ENCODE peak calls at places on chromosomes 7 and 10, in five cellular contexts. One of them, this sample, is unnamed.

GRCh38 chr10:71705582-71705981 is 14.0 kb downstream of the C10orf105 start:
- DNase-seq in fibroblast of villous mesenchyme: no peak
- DNase-seq in fibroblast of pulmonary artery: no peak
- DNase-seq in coronary artery: no peak
- DNase-seq in cardiac muscle cell: no peak
- DNase-seq in this sample: no peak

GRCh38 chr10:93208717-93209464 is 135.2 kb downstream of the CYP26A1 start:
- DNase-seq in fibroblast of villous mesenchyme: no peak
- DNase-seq in fibroblast of pulmonary artery: peak; percentile 4
- DNase-seq in coronary artery: no peak
- DNase-seq in cardiac muscle cell: no peak
- DNase-seq in this sample: no peak

GRCh38 chr7:139825666-139826290 is 3.3 kb upstream of the TBXAS1 start:
- DNase-seq in fibroblast of villous mesenchyme: peak; percentile 74
- DNase-seq in fibroblast of pulmonary artery: peak; percentile 39
- DNase-seq in coronary artery: no peak
- DNase-seq in cardiac muscle cell: no peak
- DNase-seq in this sample: no peak

GRCh38 chr7:55060690-55061414 is 42.0 kb downstream of the EGFR start:
- DNase-seq in fibroblast of villous mesenchyme: peak; percentile 78
- DNase-seq in fibroblast of pulmonary artery: peak; percentile 68
- DNase-seq in coronary artery: no peak
- DNase-seq in cardiac muscle cell: no peak
- DNase-seq in this sample: no peak

GRCh38 chr7:32937344-32938174 is 19.7 kb upstream of the FKBP9 start:
- DNase-seq in fibroblast of villous mesenchyme: peak; percentile 65
- DNase-seq in fibroblast of pulmonary artery: peak; percentile 57
- DNase-seq in coronary artery: no peak
- DNase-seq in cardiac muscle cell: peak; percentile 87
- DNase-seq in this sample: no peak

GRCh38 chr7:75967573-75967997 is 26.8 kb downstream of the TMEM120A start:
- DNase-seq in fibroblast of villous mesenchyme: peak; percentile 84
- DNase-seq in fibroblast of pulmonary artery: no peak
- DNase-seq in coronary artery: peak; percentile 78
- DNase-seq in cardiac muscle cell: no peak
- DNase-seq in this sample: no peak

GRCh38 chr7:48876087-48876486 is 48.3 kb upstream of the CDC14C start:
- DNase-seq in fibroblast of villous mesenchyme: no peak
- DNase-seq in fibroblast of pulmonary artery: no peak
- DNase-seq in coronary artery: no peak
- DNase-seq in cardiac muscle cell: no peak
- DNase-seq in this sample: no peak

GRCh38 chr7:26117142-26117807 is 34.7 kb upstream of the NFE2L3 start:
- DNase-seq in fibroblast of villous mesenchyme: no peak
- DNase-seq in fibroblast of pulmonary artery: no peak
- DNase-seq in coronary artery: no peak
- DNase-seq in cardiac muscle cell: no peak
- DNase-seq in this sample: no peak

GRCh38 chr7:33107136-33108066 is 1.8 kb downstream of the RP9 start:
- DNase-seq in fibroblast of villous mesenchyme: peak; percentile 62
- DNase-seq in fibroblast of pulmonary artery: peak; percentile 67
- DNase-seq in coronary artery: no peak
- DNase-seq in cardiac muscle cell: peak; percentile 59
- DNase-seq in this sample: no peak

DNA sequence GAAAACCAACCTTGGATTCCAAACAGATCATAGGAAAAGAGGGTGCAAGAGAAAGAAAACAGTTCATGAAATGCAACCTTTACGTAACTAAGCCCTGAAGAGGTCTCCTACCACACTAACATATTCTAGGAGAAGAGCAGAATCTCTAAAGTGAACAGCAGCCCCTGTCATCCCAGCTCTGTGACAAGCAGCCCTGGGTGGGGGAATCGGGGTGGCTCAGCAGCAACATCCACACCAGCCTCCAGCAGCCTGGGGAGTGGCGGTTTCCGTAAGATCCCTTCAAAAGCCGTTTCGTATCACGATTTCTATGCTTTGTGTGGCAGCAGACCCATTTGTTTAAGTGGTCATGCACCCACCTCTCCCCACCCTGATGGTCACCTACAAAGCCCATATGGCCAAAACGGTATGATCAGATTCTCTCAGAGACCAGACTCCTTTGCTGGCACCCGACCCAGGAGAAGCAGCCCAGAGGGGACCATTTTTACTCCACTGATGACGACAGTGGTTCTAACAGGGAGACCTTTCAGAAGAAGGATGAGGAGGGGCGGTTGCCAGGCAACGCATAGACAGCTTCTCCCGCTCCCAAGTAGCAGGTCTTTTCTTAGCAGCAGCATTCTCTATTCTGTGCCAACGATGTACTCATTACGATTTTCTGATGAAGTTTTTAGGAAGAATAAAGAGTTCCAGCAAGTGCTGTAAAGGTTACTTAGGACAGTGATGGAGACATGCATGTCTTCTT is 300.6 kb downstream of the DNAJB6 start:
- DNase-seq in fibroblast of villous mesenchyme: no peak
- DNase-seq in fibroblast of pulmonary artery: no peak
- DNase-seq in coronary artery: no peak
- DNase-seq in cardiac muscle cell: no peak
- DNase-seq in this sample: no peak
- TF ChIP-seq CTCF in fibroblast of villous mesenchyme: no peak
- TF ChIP-seq CTCF in fibroblast of pulmonary artery: no peak
- TF ChIP-seq CTCF in coronary artery: no peak
- TF ChIP-seq CTCF in cardiac muscle cell: no peak
- TF ChIP-seq CTCF in this sample: no peak

GRCh38 chr10:31358688-31359330 is 39.8 kb downstream of the ZEB1 start:
- DNase-seq in fibroblast of villous mesenchyme: no peak
- DNase-seq in fibroblast of pulmonary artery: peak; percentile 36
- DNase-seq in coronary artery: no peak
- DNase-seq in cardiac muscle cell: no peak
- DNase-seq in this sample: no peak

GRCh38 chr10:31350891-31351290 is 31.9 kb downstream of the ZEB1 start:
- DNase-seq in fibroblast of villous mesenchyme: no peak
- DNase-seq in fibroblast of pulmonary artery: no peak
- DNase-seq in coronary artery: no peak
- DNase-seq in cardiac muscle cell: no peak
- DNase-seq in this sample: no peak

GRCh38 chr10:31347705-31348104 is 28.7 kb downstream of the ZEB1 start:
- DNase-seq in fibroblast of villous mesenchyme: peak; percentile 44
- DNase-seq in fibroblast of pulmonary artery: no peak
- DNase-seq in coronary artery: no peak
- DNase-seq in cardiac muscle cell: no peak
- DNase-seq in this sample: no peak

GRCh38 chr10:31352436-31353226 is 33.6 kb downstream of the ZEB1 start:
- DNase-seq in fibroblast of villous mesenchyme: no peak
- DNase-seq in fibroblast of pulmonary artery: no peak
- DNase-seq in coronary artery: no peak
- DNase-seq in cardiac muscle cell: no peak
- DNase-seq in this sample: no peak

GRCh38 chr10:31353574-31353973 is 34.6 kb downstream of the ZEB1 start:
- DNase-seq in fibroblast of villous mesenchyme: peak; percentile 48
- DNase-seq in fibroblast of pulmonary artery: peak; percentile 46
- DNase-seq in coronary artery: no peak
- DNase-seq in cardiac muscle cell: no peak
- DNase-seq in this sample: no peak
- TF ChIP-seq CTCF in fibroblast of villous mesenchyme: no peak
- TF ChIP-seq CTCF in fibroblast of pulmonary artery: no peak
- TF ChIP-seq CTCF in coronary artery: no peak
- TF ChIP-seq CTCF in cardiac muscle cell: no peak
- TF ChIP-seq CTCF in this sample: peak; percentile 41

GRCh38 chr10:23686722-23687121 is 247.8 kb downstream of the OTUD1 start:
- DNase-seq in fibroblast of villous mesenchyme: no peak
- DNase-seq in fibroblast of pulmonary artery: no peak
- DNase-seq in coronary artery: no peak
- DNase-seq in cardiac muscle cell: no peak
- DNase-seq in this sample: no peak
- TF ChIP-seq CTCF in fibroblast of villous mesenchyme: no peak
- TF ChIP-seq CTCF in fibroblast of pulmonary artery: no peak
- TF ChIP-seq CTCF in coronary artery: no peak
- TF ChIP-seq CTCF in cardiac muscle cell: no peak
- TF ChIP-seq CTCF in this sample: no peak

DNA sequence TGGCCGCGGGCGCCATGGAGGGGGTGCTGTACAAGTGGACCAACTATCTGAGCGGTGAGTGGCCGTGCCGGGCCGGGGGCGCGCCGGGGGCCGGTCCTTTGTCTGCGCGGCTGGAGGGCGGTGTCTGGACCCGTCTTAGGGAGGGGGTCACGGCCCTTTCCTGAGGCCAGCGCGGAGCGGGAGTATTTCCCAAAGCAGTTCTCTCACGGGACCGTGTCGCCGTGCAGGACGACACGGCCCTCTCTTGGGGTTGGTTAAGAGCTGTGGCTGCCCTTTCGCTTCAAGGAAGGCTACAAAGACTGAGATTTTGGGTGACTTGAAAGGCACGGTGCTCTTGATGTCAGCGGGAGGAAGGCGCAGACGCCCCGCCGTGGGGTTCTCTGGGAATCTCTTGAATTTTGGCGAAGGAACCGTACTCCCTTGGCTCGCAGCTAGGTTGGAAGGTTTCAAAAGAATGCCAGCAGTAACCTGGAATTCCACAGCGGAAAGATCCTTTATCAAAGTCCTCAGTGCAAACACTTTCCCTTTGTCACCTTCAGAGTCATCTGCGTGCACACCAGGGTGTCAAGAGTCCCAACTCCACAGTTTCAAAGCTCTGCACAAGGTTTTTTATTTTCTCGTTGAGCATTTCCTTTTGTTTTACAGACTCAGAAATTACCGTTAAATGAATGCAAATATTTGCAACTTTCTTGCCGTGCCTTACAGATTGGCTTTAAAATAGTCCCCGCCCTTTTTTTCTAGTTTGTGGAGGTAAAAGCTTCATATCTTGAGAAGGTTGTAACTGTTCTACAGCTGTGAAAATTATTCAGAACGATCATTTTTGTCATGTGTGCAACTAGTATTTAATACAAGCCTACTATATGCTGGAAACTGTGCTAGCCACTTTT is 780 bp downstream of the PLEKHA8 start:
- DNase-seq in fibroblast of villous mesenchyme: peak; percentile 38
- DNase-seq in fibroblast of pulmonary artery: peak; percentile 37
- DNase-seq in coronary artery: peak; percentile 85
- DNase-seq in cardiac muscle cell: peak; percentile 70
- DNase-seq in this sample: no peak
- TF ChIP-seq CTCF in fibroblast of villous mesenchyme: no peak
- TF ChIP-seq CTCF in fibroblast of pulmonary artery: peak; percentile 18
- TF ChIP-seq CTCF in coronary artery: no peak
- TF ChIP-seq CTCF in cardiac muscle cell: peak; percentile 3
- TF ChIP-seq CTCF in this sample: peak; percentile 14

GRCh38 chr10:73414230-73414981 is 548 bp upstream of the ANXA7 start:
- DNase-seq in fibroblast of villous mesenchyme: no peak
- DNase-seq in fibroblast of pulmonary artery: no peak
- DNase-seq in coronary artery: no peak
- DNase-seq in cardiac muscle cell: no peak
- DNase-seq in this sample: no peak
- TF ChIP-seq CTCF in fibroblast of villous mesenchyme: no peak
- TF ChIP-seq CTCF in fibroblast of pulmonary artery: peak; percentile 0
- TF ChIP-seq CTCF in coronary artery: no peak
- TF ChIP-seq CTCF in cardiac muscle cell: no peak
- TF ChIP-seq CTCF in this sample: peak; percentile 41

GRCh38 chr10:19689231-19689630 is 127.0 kb upstream of the PLXDC2 start:
- DNase-seq in fibroblast of villous mesenchyme: no peak
- DNase-seq in fibroblast of pulmonary artery: no peak
- DNase-seq in coronary artery: no peak
- DNase-seq in cardiac muscle cell: no peak
- DNase-seq in this sample: no peak

GRCh38 chr10:19688344-19688743 is 127.9 kb upstream of the PLXDC2 start:
- DNase-seq in fibroblast of villous mesenchyme: no peak
- DNase-seq in fibroblast of pulmonary artery: no peak
- DNase-seq in coronary artery: no peak
- DNase-seq in cardiac muscle cell: no peak
- DNase-seq in this sample: no peak

GRCh38 chr10:19683326-19683725 is 132.9 kb upstream of the PLXDC2 start:
- DNase-seq in fibroblast of villous mesenchyme: peak; percentile 36
- DNase-seq in fibroblast of pulmonary artery: no peak
- DNase-seq in coronary artery: no peak
- DNase-seq in cardiac muscle cell: peak; percentile 29
- DNase-seq in this sample: no peak

DNA sequence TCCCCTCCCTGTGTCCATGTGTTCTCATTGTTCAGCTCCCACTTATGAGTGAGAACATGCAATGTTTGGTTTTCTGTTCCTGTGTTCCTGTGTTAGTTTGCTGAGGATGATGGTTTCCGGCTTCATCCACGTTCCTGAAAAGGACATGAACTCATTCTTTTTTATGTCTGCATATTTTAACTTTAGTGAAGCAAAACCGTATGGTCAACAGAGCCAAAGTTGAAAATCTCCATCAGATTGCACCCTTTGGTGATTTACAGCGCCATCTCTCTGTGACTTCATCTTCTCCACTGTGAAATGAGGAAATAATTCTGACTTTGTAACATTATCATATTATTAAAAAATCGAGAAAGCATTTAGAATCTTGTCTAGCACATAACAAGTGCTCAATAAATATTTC is 132.3 kb upstream of the PLXDC2 start:
- DNase-seq in fibroblast of villous mesenchyme: peak; percentile 51
- DNase-seq in fibroblast of pulmonary artery: peak; percentile 11
- DNase-seq in coronary artery: no peak
- DNase-seq in cardiac muscle cell: no peak
- DNase-seq in this sample: no peak
- TF ChIP-seq CTCF in fibroblast of villous mesenchyme: peak; percentile 37
- TF ChIP-seq CTCF in fibroblast of pulmonary artery: peak; percentile 12
- TF ChIP-seq CTCF in coronary artery: no peak
- TF ChIP-seq CTCF in cardiac muscle cell: peak; percentile 29
- TF ChIP-seq CTCF in this sample: peak; percentile 53

GRCh38 chr7:87059525-87060287 is at the start of gene ELAPOR2:
- DNase-seq in fibroblast of villous mesenchyme: peak; percentile 13
- DNase-seq in fibroblast of pulmonary artery: peak; percentile 40
- DNase-seq in coronary artery: peak; percentile 79
- DNase-seq in cardiac muscle cell: peak; percentile 92
- DNase-seq in this sample: peak; percentile 70
- TF ChIP-seq CTCF in fibroblast of villous mesenchyme: peak; percentile 21
- TF ChIP-seq CTCF in fibroblast of pulmonary artery: peak; percentile 7
- TF ChIP-seq CTCF in coronary artery: peak; percentile 27
- TF ChIP-seq CTCF in cardiac muscle cell: peak; percentile 40
- TF ChIP-seq CTCF in this sample: peak; percentile 65

GRCh38 chr10:3077940-3078630 is 10.7 kb downstream of the PFKP start:
- DNase-seq in fibroblast of villous mesenchyme: no peak
- DNase-seq in fibroblast of pulmonary artery: no peak
- DNase-seq in coronary artery: no peak
- DNase-seq in cardiac muscle cell: no peak
- DNase-seq in this sample: no peak

GRCh38 chr10:3077506-3077905 is 10.2 kb downstream of the PFKP start:
- DNase-seq in fibroblast of villous mesenchyme: no peak
- DNase-seq in fibroblast of pulmonary artery: no peak
- DNase-seq in coronary artery: no peak
- DNase-seq in cardiac muscle cell: no peak
- DNase-seq in this sample: no peak

GRCh38 chr10:3082290-3082689 is 14.9 kb downstream of the PFKP start:
- DNase-seq in fibroblast of villous mesenchyme: no peak
- DNase-seq in fibroblast of pulmonary artery: no peak
- DNase-seq in coronary artery: no peak
- DNase-seq in cardiac muscle cell: no peak
- DNase-seq in this sample: no peak

GRCh38 chr10:3081383-3081981 is 14.1 kb downstream of the PFKP start:
- DNase-seq in fibroblast of villous mesenchyme: no peak
- DNase-seq in fibroblast of pulmonary artery: no peak
- DNase-seq in coronary artery: no peak
- DNase-seq in cardiac muscle cell: no peak
- DNase-seq in this sample: no peak

DNA sequence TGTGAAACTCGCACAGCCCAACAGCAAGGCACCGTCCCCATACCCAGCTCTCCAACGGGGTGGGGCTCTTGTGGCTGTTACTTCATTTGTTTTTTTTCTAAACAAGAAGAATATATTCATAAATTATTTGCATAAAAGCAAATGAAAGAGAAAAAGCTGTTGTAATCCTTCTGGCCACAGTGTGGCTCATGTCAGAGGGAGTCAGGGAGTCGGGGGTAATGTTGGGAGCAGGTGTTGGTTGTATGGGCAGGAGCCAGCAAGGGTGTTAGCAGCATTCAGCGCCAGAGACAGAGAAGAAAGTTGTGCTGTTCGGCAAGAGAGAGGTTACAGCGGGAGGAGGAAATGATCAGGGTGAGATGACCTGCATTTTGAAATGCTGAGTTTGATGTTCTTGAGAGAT is 13.3 kb downstream of the PFKP start:
- DNase-seq in fibroblast of villous mesenchyme: no peak
- DNase-seq in fibroblast of pulmonary artery: no peak
- DNase-seq in coronary artery: no peak
- DNase-seq in cardiac muscle cell: no peak
- DNase-seq in this sample: no peak
- TF ChIP-seq CTCF in fibroblast of villous mesenchyme: peak; percentile 16
- TF ChIP-seq CTCF in fibroblast of pulmonary artery: peak; percentile 12
- TF ChIP-seq CTCF in coronary artery: no peak
- TF ChIP-seq CTCF in cardiac muscle cell: peak; percentile 10
- TF ChIP-seq CTCF in this sample: peak; percentile 41